ENCODE peak calls at places on chromosome 21, in ten cellular contexts. V is CD4-positive, CD25-positive, alpha-beta regulatory T cell; X is cardiac muscle cell; S is aorta; G is right cardiac atrium; Z is naive thymus-derived CD4-positive, alpha-beta T cell; C is endodermal cell; D is BE2C; H is adrenal gland; Q is psoas muscle. E is an unnamed sample.

GRCh38 chr21:38244885-38245869 is 11.6 kb upstream of the KCNJ15 start:
- DNase-seq in H (no peak), G (no peak), D (no peak), X (peak; percentile 93), Q (no peak), S (no peak), V (peak; percentile 2), Z (peak; percentile 79), C (no peak), E (no peak)

GRCh38 chr21:37548521-37548981 is 182.0 kb downstream of the DYRK1A start:
- DNase-seq in G (no peak), D (no peak), Z (no peak), S (no peak), X (no peak), V (no peak), H (no peak), Q (no peak), C (peak; percentile 24), E (no peak)

GRCh38 chr21:24829397-24829796 is 777.9 kb downstream of the MRPL39 start:
- DNase-seq in X (no peak), S (no peak), Q (no peak), G (peak; percentile 37), C (no peak), Z (no peak), D (peak; percentile 41), H (no peak), V (no peak), E (no peak)

GRCh38 chr21:45513003-45513706 is 29.1 kb downstream of the SLC19A1 start:
- DNase-seq in Z (peak; percentile 4), C (peak; percentile 47), D (peak; percentile 4), G (peak; percentile 41), Q (peak; percentile 38), H (no peak), X (no peak), S (peak; percentile 68), V (no peak), E (no peak)

GRCh38 chr21:31611445-31611844 is 48.0 kb upstream of the SOD1 start:
- DNase-seq in X (no peak), C (no peak), V (no peak), H (no peak), Q (no peak), G (no peak), D (no peak), Z (no peak), S (no peak), E (no peak)

GRCh38 chr21:26946744-26947446 is 20.0 kb downstream of the ADAMTS5 start:
- DNase-seq in D (no peak), G (no peak), Z (no peak), C (no peak), H (no peak), V (no peak), X (no peak), Q (no peak), S (no peak), E (peak; percentile 85)

GRCh38 chr21:39696620-39697019 is 48.4 kb upstream of the IGSF5 start:
- DNase-seq in C (peak; percentile 46), Q (no peak), D (no peak), X (no peak), H (peak; percentile 55), V (no peak), G (no peak), Z (no peak), S (peak; percentile 46), E (no peak)

GRCh38 chr21:30227633-30228404 is 11.9 kb upstream of the CLDN8 start:
- DNase-seq in H (peak; percentile 83), D (no peak), Q (no peak), C (no peak), X (peak; percentile 98), G (no peak), Z (no peak), S (no peak), V (no peak), E (no peak)

GRCh38 chr21:18275740-18276139 is 31.1 kb downstream of the CHODL start:
- DNase-seq in H (no peak), S (no peak), V (no peak), C (no peak), Q (no peak), X (no peak), G (no peak), Z (no peak), D (no peak), E (no peak)

GRCh38 chr21:34950980-34951379 is 98.1 kb downstream of the RUNX1 start:
- DNase-seq in G (no peak), H (no peak), C (no peak), V (no peak), Z (no peak), D (no peak), X (no peak), Q (no peak), S (no peak), E (no peak)

GRCh38 chr21:26964379-26964778 is 2.5 kb downstream of the ADAMTS5 start:
- DNase-seq in C (peak; percentile 88), V (no peak), Q (peak; percentile 85), Z (no peak), S (peak; percentile 82), D (no peak), H (no peak), X (peak; percentile 42), G (peak; percentile 86), E (no peak)

GRCh38 chr21:30216041-30216723 is at the start of gene CLDN8:
- DNase-seq in Q (no peak), S (no peak), H (no peak), C (no peak), X (no peak), V (no peak), D (no peak), Z (no peak), G (no peak), E (no peak)

GRCh38 chr21:16865612-16866011 is 647.2 kb upstream of the CXADR start:
- DNase-seq in X (no peak), C (no peak), G (no peak), Q (no peak), S (no peak), Z (no peak), D (no peak), H (no peak), V (no peak), E (no peak)

GRCh38 chr21:40707271-40707670 is 139.7 kb downstream of the DSCAM start:
- DNase-seq in G (no peak), C (no peak), H (no peak), D (no peak), S (no peak), Z (no peak), Q (no peak), X (no peak), V (no peak), E (no peak)

GRCh38 chr21:46226146-46226545 is 2.4 kb downstream of the LSS start:
- DNase-seq in D (no peak), Z (no peak), Q (no peak), X (no peak), S (peak; percentile 47), G (no peak), H (no peak), C (peak; percentile 33), V (no peak), E (no peak)

GRCh38 chr21:35189077-35189863 is 140.2 kb upstream of the RUNX1 start:
- DNase-seq in S (no peak), Z (no peak), Q (no peak), H (no peak), G (no peak), D (no peak), X (peak; percentile 92), C (no peak), V (no peak), E (no peak)

GRCh38 chr21:46556802-46557201 is 48.1 kb downstream of the S100B start:
- DNase-seq in X (no peak), H (no peak), Q (no peak), Z (no peak), S (no peak), G (no peak), V (no peak), C (no peak), D (no peak), E (no peak)

GRCh38 chr21:33112670-33113596 is 43.0 kb downstream of the OLIG1 start:
- DNase-seq in D (no peak), H (no peak), C (no peak), Q (no peak), V (no peak), X (no peak), Z (no peak), S (no peak), G (no peak), E (peak; percentile 89)
- H3K27me3 ChIP-seq in D (peaks cover 77% of the 10 kb centered on the region), H (peaks cover 56% of the 10 kb centered on the region), C (peaks cover 63% of the 10 kb centered on the region), Q (peaks cover 19% of the 10 kb centered on the region), V (peaks cover 23% of the 10 kb centered on the region), X (peaks cover 44% of the 10 kb centered on the region), Z (peaks cover 5% of the 10 kb centered on the region), S (peaks cover 3% of the 10 kb centered on the region), G (no peaks in the 10 kb centered on the region), E (no peaks in the 10 kb centered on the region)

GRCh38 chr21:44079846-44080245 is 27.4 kb upstream of the PWP2 start:
- DNase-seq in V (no peak), H (no peak), C (no peak), D (no peak), X (no peak), S (no peak), G (no peak), Q (no peak), Z (no peak), E (no peak)
- H3K4me1 ChIP-seq in V (peaks cover 32% of the 10 kb centered on the region), H (peaks cover 3% of the 10 kb centered on the region), C (no peaks in the 10 kb centered on the region), D (no peaks in the 10 kb centered on the region), X (no peaks in the 10 kb centered on the region), S (no peaks in the 10 kb centered on the region), G (peaks cover 5% of the 10 kb centered on the region), Q (no peaks in the 10 kb centered on the region), Z (peaks cover 40% of the 10 kb centered on the region), E (no peaks in the 10 kb centered on the region)

DNA sequence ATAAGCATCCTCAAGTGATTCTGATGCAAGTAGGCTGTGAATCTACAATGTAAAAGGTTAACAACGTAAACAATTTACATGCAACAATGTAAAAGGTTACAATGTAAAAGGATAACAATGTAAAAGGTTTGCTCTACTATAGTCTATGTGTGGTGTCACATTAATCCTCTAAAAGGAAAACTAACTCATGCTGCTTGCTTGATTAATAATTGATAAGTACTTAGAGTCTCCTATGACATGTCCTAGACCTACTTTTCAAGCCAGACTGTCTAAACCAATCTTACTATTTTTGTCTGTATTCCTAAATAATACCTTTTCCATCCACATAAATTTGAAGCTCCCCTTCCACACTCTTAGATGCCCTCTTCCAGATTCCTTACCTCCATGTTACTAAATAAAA is 606.8 kb downstream of the LTN1 start:
- DNase-seq in H (no peak), Z (no peak), Q (no peak), X (no peak), C (no peak), D (no peak), S (no peak), G (no peak), V (no peak), E (no peak)
- H3K9me3 ChIP-seq in H (no peaks in the 10 kb centered on the region), Z (no peaks in the 10 kb centered on the region), Q (no peaks in the 10 kb centered on the region), X (no peaks in the 10 kb centered on the region), C (no peaks in the 10 kb centered on the region), D (no peaks in the 10 kb centered on the region), S (no peaks in the 10 kb centered on the region), G (no peaks in the 10 kb centered on the region), V (no peaks in the 10 kb centered on the region), E (no peaks in the 10 kb centered on the region)

DNA sequence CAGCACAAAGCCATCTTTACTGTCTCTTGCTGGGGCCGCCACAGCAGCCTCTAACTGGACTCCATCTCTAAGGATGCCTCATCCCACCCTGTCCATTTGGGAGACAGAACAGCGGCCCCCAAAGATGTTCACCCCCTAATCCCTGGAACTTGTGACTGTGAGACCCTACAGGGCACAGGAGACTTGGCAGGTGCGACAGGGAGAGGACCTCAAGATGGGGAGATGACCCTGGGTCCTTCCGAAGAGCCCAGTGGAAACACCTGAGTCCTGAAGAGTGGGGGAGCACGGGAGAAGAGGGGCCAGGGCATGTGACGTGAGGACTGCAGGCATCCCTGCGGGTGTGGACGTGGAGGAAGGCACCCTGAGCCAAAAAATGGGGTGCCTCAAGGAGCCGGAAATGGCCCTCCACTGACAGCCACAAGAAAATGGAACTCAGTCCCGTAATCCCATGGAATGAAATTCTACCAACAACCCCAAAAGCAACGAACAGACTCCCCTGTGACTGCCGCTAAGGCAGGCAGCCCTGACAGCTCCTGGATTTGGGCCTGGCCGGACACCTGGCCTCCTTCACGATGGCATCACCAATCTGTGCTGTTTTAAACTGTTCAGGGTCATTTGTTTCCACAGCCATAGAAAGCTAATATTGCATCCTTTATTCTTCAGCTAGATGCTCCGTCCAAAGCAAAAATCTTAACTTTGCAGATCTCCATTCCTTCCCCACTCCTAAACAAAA is 34.0 kb downstream of the C2CD2 start:
- DNase-seq in Z (no peak), G (no peak), X (no peak), Q (no peak), V (no peak), H (peak; percentile 51), D (no peak), S (no peak), C (no peak), E (no peak)
- H3K27me3 ChIP-seq in Z (no peaks in the 10 kb centered on the region), G (no peaks in the 10 kb centered on the region), X (no peaks in the 10 kb centered on the region), Q (no peaks in the 10 kb centered on the region), V (no peaks in the 10 kb centered on the region), H (no peaks in the 10 kb centered on the region), D (no peaks in the 10 kb centered on the region), S (no peaks in the 10 kb centered on the region), C (no peaks in the 10 kb centered on the region), E (no peaks in the 10 kb centered on the region)

E was measured in HAP-1.